ENCODE peak calls at places on chromosome 12, in five cellular contexts. V is neural progenitor cell, L is adrenal gland, M is left ventricle myocardium inferior, I is mucosa of descending colon. B is an unnamed sample. For H3K36me3, the result is how much of the 10 kb centered on the place peaks cover.

GRCh38 chr12:85369365-85370154 is 89.5 kb downstream of the ALX1 start:
- DNase-seq in L (no peak), M (no peak), V (no peak), I (no peak), B (no peak)

GRCh38 chr12:42255221-42255874 is 17.3 kb upstream of the YAF2 start:
- DNase-seq in M (no peak), I (no peak), V (no peak), L (no peak), B (peak)

GRCh38 chr12:31868980-31869379 is 90.2 kb upstream of the RESF1 start:
- DNase-seq in I (no peak), V (no peak), L (peak), M (peak), B (peak)

GRCh38 chr12:131114942-131115584 is 161.4 kb downstream of the ADGRD1 start:
- DNase-seq in I (no peak), M (no peak), L (no peak), V (no peak), B (no peak)

GRCh38 chr12:55931780-55932545 is 1.0 kb downstream of the DGKA start:
- DNase-seq in V (peak), L (peak), M (peak), I (peak), B (peak)

GRCh38 chr12:130031571-130032189 is 127.9 kb upstream of the TMEM132D start:
- DNase-seq in V (peak), L (peak), I (peak), M (peak), B (peak)

GRCh38 chr12:105641742-105642141 is 311.3 kb downstream of the C12orf75 start:
- DNase-seq in L (no peak), M (no peak), V (no peak), I (no peak), B (no peak)

GRCh38 chr12:17344649-17345048 is 738.7 kb upstream of the LMO3 start:
- DNase-seq in L (no peak), I (no peak), V (no peak), M (no peak), B (no peak)

GRCh38 chr12:121791671-121792496 is 1.6 kb downstream of the RHOF start:
- DNase-seq in V (no peak), I (peak), L (peak), M (no peak), B (no peak)

GRCh38 chr12:121673013-121673441 is 3.6 kb upstream of the MORN3 start:
- DNase-seq in L (peak), M (no peak), I (peak), V (no peak), B (no peak)

GRCh38 chr12:24770334-24770733 is 178.6 kb downstream of the BCAT1 start:
- DNase-seq in I (no peak), V (no peak), M (no peak), L (no peak), B (no peak)

GRCh38 chr12:64810831-64811230 is 13.6 kb upstream of the TBC1D30 start:
- DNase-seq in M (no peak), V (no peak), I (no peak), L (no peak), B (peak)

GRCh38 chr12:111523587-111523986 is 75.5 kb downstream of the ATXN2 start:
- DNase-seq in I (no peak), L (no peak), M (no peak), V (no peak), B (no peak)

GRCh38 chr12:26691234-26691970 is 141.6 kb downstream of the ITPR2 start:
- DNase-seq in V (peak), M (no peak), L (peak), I (no peak), B (peak)

GRCh38 chr12:26853303-26854027 is 20.5 kb upstream of the ITPR2 start:
- DNase-seq in I (peak), L (peak), V (peak), M (peak), B (peak)

GRCh38 chr12:88993655-88994054 is 358.6 kb downstream of the DUSP6 start:
- DNase-seq in M (no peak), V (peak), L (no peak), I (peak), B (peak)

GRCh38 chr12:95802482-95803264 is 12.1 kb upstream of the NTN4 start:
- DNase-seq in V (no peak), I (peak), M (no peak), L (no peak), B (peak)

GRCh38 chr12:124520258-124520657 is 47.2 kb downstream of the NCOR2 start:
- DNase-seq in V (no peak), I (peak), L (peak), M (peak), B (peak)

GRCh38 chr12:122167328-122167925 is 6.6 kb downstream of the IL31 start:
- DNase-seq in M (no peak), V (no peak), I (no peak), L (no peak), B (no peak)

GRCh38 chr12:119182701-119183493 is 4.2 kb downstream of the HSPB8 start:
- DNase-seq in M (no peak), V (no peak), L (peak), I (no peak), B (peak)

GRCh38 chr12:118311666-118312065 is 61.0 kb downstream of the TAOK3 start:
- DNase-seq in I (no peak), V (no peak), L (no peak), M (no peak), B (no peak)

GRCh38 chr12:76820888-76821482 is 57.1 kb downstream of the ZDHHC17 start:
- DNase-seq in M (no peak), L (peak), I (peak), V (peak), B (peak)

GRCh38 chr12:121800694-121801600 is 2.9 kb upstream of the SETD1B start:
- DNase-seq in V (peak), I (peak), L (peak), M (peak), B (peak)

GRCh38 chr12:6204533-6205143 is 4.4 kb downstream of the CD9 start:
- DNase-seq in M (no peak), I (no peak), V (no peak), L (no peak), B (no peak)

GRCh38 chr12:131044760-131045381 is 91.2 kb downstream of the ADGRD1 start:
- DNase-seq in M (no peak), V (no peak), I (no peak), L (no peak), B (no peak)

GRCh38 chr12:32891956-32892355 is 4.6 kb downstream of the PKP2 start:
- DNase-seq in L (no peak), I (no peak), M (no peak), V (peak), B (peak)

GRCh38 chr12:112900298-112901145 is 6.2 kb upstream of the OAS1 start:
- DNase-seq in I (peak), L (peak), V (peak), M (no peak), B (peak)
- TF ChIP-seq CTCF in I (peak), L (peak), V (peak), M (peak), B (peak)

DNA sequence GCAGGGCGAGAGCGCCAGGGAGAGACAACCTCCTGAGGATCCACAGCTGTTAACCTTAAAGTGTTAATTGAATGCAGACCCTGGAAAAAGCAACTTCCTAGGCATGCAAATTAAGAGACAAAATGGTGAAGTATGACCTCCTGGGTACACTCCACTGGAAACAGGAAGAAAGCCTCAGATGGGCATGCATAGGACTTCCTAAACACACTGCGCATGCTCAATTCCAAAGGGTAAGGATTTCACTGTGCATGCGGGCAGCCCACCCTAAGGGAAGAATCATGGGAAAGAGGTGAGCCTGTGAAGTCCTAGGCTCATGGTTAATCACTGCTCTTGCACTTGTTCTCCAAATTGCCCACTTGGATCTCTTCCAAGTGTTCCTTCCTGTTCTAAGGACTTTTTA is 80.5 kb upstream of the CAPRIN2 start:
- DNase-seq in I (no peak), M (no peak), V (no peak), L (no peak), B (no peak)
- H3K36me3 ChIP-seq in I (under half), M (under half), V (under half), L (under half), B (under half)

DNA sequence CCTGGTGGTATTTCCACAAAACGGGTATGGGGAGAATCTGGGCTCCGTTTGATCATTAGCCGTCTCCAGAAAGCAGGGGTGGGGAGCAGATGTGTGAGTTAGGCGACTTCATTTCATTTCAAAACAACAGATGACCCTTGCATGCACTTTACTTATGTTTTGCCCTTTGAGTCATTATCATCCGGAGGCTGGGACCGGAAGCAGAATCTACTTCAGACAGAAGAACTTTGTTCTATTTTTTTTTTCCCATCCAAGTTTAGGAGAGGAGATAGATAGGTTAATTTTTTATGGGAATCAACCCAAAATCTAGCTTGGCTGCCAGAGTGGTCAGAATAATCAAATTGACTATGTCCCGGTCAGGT is 31.3 kb upstream of the CMAS start:
- DNase-seq in V (no peak), M (no peak), L (no peak), I (no peak), B (no peak)
- H3K4me3 ChIP-seq in V (no peak), M (no peak), L (no peak), I (no peak), B (no peak)

GRCh38 chr12:43444940-43445564 is 107.0 kb downstream of the ADAMTS20 start:
- DNase-seq in I (peak), M (no peak), L (peak), V (peak), B (peak)
- TF ChIP-seq CTCF in I (peak), M (peak), L (peak), V (peak), B (peak)

DNA sequence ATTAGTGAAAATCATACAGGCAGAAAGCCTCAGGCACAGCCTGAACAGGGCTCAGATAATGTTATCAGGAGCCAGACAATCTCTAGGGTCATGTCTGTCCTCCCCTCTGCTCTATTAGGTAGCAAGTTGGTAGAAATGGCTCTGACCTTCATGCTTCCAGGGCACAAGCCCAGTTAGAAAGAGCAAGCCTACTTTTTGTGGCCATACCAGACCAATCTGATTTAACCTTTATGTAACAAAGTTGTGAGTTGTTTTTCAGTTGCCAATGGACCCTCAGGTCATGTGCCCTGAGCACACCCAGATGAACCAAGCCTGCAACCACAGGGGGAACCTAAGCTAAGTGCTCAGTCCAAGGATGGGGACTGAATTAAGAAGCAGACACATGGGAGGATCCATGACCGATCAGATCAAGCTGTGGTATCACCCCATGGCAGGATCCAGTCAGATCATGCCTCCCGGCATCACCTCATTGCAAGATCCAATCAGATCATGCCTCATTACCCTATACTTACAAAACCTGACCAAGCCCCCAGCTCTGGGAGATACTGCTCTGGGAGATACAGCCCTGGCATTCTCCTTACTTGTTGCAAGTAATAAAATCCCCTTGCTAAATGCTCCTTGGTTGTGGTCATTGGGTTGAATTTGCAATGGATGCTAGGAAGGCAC is 18.8 kb upstream of the HIGD1C start:
- DNase-seq in L (no peak), V (no peak), M (no peak), I (no peak), B (no peak)
- H3K36me3 ChIP-seq in L (under half), V (under half), M (under half), I (under half), B (under half)

DNA sequence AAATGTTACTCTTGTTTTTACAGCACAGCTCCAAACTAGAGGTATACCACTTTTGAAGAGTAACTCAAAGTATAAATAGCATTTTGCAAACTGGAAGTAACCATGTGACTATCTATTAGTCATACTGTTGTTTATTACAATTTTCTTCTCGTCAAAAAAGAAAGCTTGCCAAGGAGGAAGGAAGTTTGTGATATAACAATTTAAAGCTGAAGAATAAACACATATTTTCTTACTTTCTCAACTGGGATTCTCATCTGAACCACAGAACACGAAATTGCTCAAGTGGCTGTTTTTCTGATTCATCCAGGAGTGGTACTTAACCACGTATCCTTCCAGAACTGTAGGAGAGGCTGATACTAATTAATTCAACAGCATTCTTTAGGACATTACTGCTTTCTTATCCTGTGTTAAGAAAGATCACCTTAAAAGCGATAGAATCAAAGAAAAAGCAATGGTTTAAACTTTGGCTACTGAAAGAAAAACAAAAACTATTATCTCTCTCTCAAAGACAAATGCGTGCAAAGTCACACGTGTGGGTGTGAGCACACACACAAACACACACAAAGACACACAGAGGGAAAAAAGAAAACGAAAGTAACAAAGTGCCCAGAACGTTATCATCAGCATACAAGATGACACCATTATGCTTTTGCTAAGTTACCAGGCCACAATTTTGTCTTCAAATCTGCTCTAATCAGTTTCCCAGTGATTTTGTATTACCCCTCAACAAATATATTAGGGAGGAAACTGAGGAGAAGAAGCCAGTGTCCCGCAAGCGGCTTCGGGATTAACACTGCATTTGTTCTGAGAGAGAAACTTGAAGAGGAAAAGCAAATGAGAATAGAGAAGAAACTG is at the start of gene CLEC2B:
- DNase-seq in L (no peak), I (peak), M (no peak), V (peak), B (peak)
- H3K4me3 ChIP-seq in L (no peak), I (peak), M (peak), V (no peak), B (peak)

DNA sequence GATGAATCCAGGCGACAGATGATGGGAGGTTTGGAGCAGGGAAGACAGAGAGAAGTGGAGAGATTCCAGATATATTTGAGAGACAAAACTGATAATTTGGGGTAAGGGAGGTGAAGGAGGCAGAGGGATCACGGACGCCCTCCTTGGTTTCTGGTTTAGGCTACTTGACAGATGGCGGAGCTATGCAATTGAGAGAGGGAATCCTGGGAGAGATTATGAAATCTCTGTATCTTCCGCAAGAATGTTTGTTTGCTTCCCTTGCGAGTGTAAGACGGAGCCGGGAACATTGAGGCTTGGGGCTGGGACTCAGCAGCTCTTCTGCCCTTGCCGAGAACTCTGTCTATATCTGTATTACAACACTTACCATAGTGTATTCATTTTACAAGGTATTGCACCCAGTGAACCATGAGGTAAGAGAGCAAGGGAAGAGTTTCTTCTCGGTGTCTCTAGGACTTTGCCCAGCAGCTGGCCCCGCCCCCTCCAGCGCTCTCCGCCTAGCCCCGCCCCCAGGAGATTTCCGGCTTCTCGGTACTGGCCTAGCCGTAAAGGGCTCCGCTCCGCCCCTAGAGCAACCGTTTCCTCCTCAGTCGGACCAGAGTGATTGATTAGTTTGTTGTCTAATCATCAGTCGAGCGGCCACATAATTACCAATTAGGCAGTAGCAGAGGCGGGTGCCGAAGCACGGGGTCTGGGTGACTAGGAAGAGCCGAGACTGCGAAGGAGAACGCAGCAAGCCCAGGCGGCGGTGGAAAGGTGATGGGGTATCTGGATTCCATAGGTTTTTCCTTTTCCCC is at the start of gene PRR13:
- DNase-seq in I (peak), L (peak), V (peak), M (peak), B (peak)
- TF ChIP-seq CTCF in I (peak), L (no peak), V (no peak), M (no peak), B (no peak)